ENCODE peak calls at places on chromosome 12, in seven cellular contexts. P, H, D, S, B, G and J are unnamed samples.

GRCh38 chr12:105933671-105934665 is 204.8 kb downstream of the NUAK1 start:
- DNase-seq in P (no peak), H (no peak), D (no peak), S (peak), B (no peak), G (peak), J (no peak)

GRCh38 chr12:100225491-100225890 is 24.9 kb downstream of the ACTR6 start:
- DNase-seq in P (no peak), H (no peak), D (no peak), S (no peak), B (no peak), G (no peak), J (no peak)

GRCh38 chr12:101616027-101616494 is 21.3 kb downstream of the MYBPC1 start:
- DNase-seq in P (no peak), H (no peak), D (no peak), S (no peak), B (no peak), G (no peak), J (no peak)

GRCh38 chr12:27463826-27464554 is 17.5 kb downstream of the SMCO2 start:
- DNase-seq in P (no peak), H (no peak), D (no peak), S (no peak), B (no peak), G (peak), J (no peak)

GRCh38 chr12:116885496-116885895 is 4.3 kb upstream of the HRK start:
- DNase-seq in P (no peak), H (no peak), D (no peak), S (no peak), B (no peak), G (no peak), J (no peak)

GRCh38 chr12:55729592-55730446 is 1.0 kb upstream of the CD63 start:
- DNase-seq in P (peak), H (peak), D (peak), S (peak), B (peak), G (peak), J (peak)

GRCh38 chr12:118982308-118982707 is 967 bp downstream of the SRRM4 start:
- DNase-seq in P (no peak), H (no peak), D (no peak), S (no peak), B (no peak), G (no peak), J (no peak)

GRCh38 chr12:84740602-84741001 is 172.0 kb downstream of the SLC6A15 start:
- DNase-seq in P (no peak), H (no peak), D (no peak), S (no peak), B (no peak), G (no peak), J (no peak)

GRCh38 chr12:46390304-46390703 is 17.7 kb upstream of the SLC38A2 start:
- DNase-seq in P (no peak), H (no peak), D (no peak), S (no peak), B (no peak), G (no peak), J (no peak)

GRCh38 chr12:32548691-32549412 is 130.2 kb upstream of the DNM1L start:
- DNase-seq in P (no peak), H (peak), D (no peak), S (no peak), B (no peak), G (peak), J (no peak)